ENCODE peak calls at places on chromosome 17, in six cellular contexts. T, H, R, C, N and W are unnamed samples.

GRCh38 chr17:10589553-10590145 is 40.2 kb upstream of the MYH2 start:
- DNase-seq in T (no peak), H (no peak), R (no peak), C (no peak), N (no peak), W (no peak)

GRCh38 chr17:50834786-50835562 is 412 bp upstream of the WFIKKN2 start:
- DNase-seq in T (no peak), H (no peak), R (peak; percentile 67), C (no peak), N (no peak), W (no peak)

GRCh38 chr17:37400505-37400904 is 6.1 kb downstream of the ACACA start:
- DNase-seq in T (no peak), H (no peak), R (no peak), C (no peak), N (no peak), W (no peak)

GRCh38 chr17:49132699-49133364 is at the start of gene B4GALNT2:
- DNase-seq in T (no peak), H (no peak), R (peak; percentile 7), C (no peak), N (no peak), W (no peak)

GRCh38 chr17:12644623-12645022 is 21.1 kb upstream of the MYOCD start:
- DNase-seq in T (no peak), H (no peak), R (no peak), C (no peak), N (no peak), W (no peak)

GRCh38 chr17:64786337-64786736 is 124.2 kb upstream of the SMURF2 start:
- DNase-seq in T (no peak), H (no peak), R (no peak), C (no peak), N (no peak), W (no peak)

GRCh38 chr17:75652934-75653549 is 13.9 kb downstream of the RECQL5 start:
- DNase-seq in T (no peak), H (no peak), R (peak; percentile 23), C (peak; percentile 66), N (no peak), W (no peak)

GRCh38 chr17:53490447-53490968 is 332.2 kb upstream of the KIF2B start:
- DNase-seq in T (no peak), H (no peak), R (no peak), C (no peak), N (no peak), W (no peak)

GRCh38 chr17:2929881-2930533 is 133.4 kb downstream of the OR1D5 start:
- DNase-seq in T (no peak), H (no peak), R (peak; percentile 16), C (peak; percentile 74), N (no peak), W (no peak)

GRCh38 chr17:21397341-21398050 is 21.3 kb downstream of the KCNJ12 start:
- DNase-seq in T (no peak), H (no peak), R (peak; percentile 69), C (no peak), N (no peak), W (no peak)

GRCh38 chr17:75439287-75439686 is 17.1 kb upstream of the TMEM94 start:
- DNase-seq in T (no peak), H (no peak), R (no peak), C (no peak), N (no peak), W (no peak)

GRCh38 chr17:78107457-78107856 is 21.1 kb downstream of the TMC6 start:
- DNase-seq in T (no peak), H (no peak), R (peak; percentile 45), C (no peak), N (no peak), W (no peak)

GRCh38 chr17:45274033-45274432 is 12.1 kb upstream of the SPATA32 start:
- DNase-seq in T (no peak), H (no peak), R (no peak), C (no peak), N (no peak), W (no peak)

GRCh38 chr17:48048321-48049140 is at the start of gene NFE2L1:
- DNase-seq in T (no peak), H (peak; percentile 74), R (peak; percentile 90), C (peak; percentile 84), N (no peak), W (no peak)

GRCh38 chr17:75925912-75926311 is 14.9 kb downstream of the FBF1 start:
- DNase-seq in T (no peak), H (no peak), R (no peak), C (no peak), N (no peak), W (no peak)

GRCh38 chr17:82289822-82290541 is 16.5 kb upstream of the CSNK1D start:
- DNase-seq in T (no peak), H (no peak), R (no peak), C (peak; percentile 59), N (no peak), W (no peak)

GRCh38 chr17:82295472-82295814 is 21.9 kb upstream of the CSNK1D start:
- DNase-seq in T (no peak), H (no peak), R (no peak), C (no peak), N (no peak), W (no peak)

GRCh38 chr17:82291582-82292250 is 18.2 kb upstream of the CSNK1D start:
- DNase-seq in T (no peak), H (no peak), R (no peak), C (no peak), N (no peak), W (no peak)

GRCh38 chr17:82294086-82294773 is 20.7 kb upstream of the CSNK1D start:
- DNase-seq in T (no peak), H (no peak), R (no peak), C (no peak), N (no peak), W (no peak)

DNA sequence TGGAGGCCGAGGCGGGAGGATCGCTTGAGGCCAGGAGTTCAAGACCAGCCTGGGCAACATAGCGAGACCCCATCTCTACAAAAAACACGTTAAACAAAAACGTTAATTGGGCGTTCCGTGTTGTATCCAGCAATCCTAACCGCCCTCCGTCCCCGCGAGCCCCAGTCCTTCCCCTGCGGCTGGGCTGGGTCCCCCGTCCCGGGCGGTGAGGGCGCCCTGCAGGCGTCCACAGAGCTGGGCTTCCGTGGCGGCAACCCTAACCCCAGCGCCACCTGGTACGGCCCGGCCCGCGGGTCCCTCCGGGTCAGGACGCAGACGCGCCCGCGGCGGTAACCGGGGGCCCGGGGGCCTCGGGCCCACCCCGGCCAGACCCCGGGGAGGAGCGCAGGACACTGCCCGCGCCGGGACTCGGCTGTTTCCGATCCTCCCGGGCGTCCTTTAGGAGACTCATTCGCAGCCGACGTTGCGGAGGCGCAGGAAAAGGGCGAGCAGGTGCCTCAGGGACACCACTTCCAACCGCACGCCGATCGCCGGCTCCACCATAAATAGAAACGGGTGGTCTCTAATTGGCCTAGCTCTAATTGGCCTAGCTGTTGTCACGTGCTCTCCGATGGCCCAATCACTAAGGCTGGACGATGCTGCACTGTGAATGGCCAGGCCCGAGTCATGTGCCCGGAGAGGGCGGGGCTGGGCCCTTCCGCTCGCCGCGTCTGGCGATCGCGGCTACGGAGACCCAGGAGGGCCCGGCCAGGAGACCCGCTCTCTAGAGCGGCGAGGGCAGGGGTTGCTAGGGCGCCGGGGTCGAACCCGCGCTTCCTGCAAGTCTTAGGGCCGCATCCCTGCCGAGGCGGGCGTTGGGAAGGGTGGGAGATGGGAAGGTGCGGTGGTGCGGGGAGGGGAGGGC is 19.0 kb upstream of the CSNK1D start:
- DNase-seq in T (peak; percentile 95), H (peak; percentile 96), R (peak; percentile 98), C (peak; percentile 92), N (peak; percentile 88), W (peak; percentile 97)
- TF ChIP-seq CTCF in T (no peak), H (no peak), R (no peak), C (no peak), N (no peak), W (no peak)

GRCh38 chr17:58531661-58532554 is 17.5 kb upstream of the MTMR4 start:
- DNase-seq in T (peak; percentile 66), H (peak; percentile 32), R (peak; percentile 48), C (peak; percentile 96), N (no peak), W (no peak)

GRCh38 chr17:58530655-58531054 is 16.2 kb upstream of the MTMR4 start:
- DNase-seq in T (no peak), H (no peak), R (no peak), C (no peak), N (no peak), W (no peak)

GRCh38 chr17:58529275-58529674 is 14.8 kb upstream of the MTMR4 start:
- DNase-seq in T (no peak), H (no peak), R (no peak), C (no peak), N (no peak), W (no peak)

GRCh38 chr17:58532555-58532951 is 18.1 kb upstream of the MTMR4 start:
- DNase-seq in T (no peak), H (no peak), R (no peak), C (no peak), N (no peak), W (no peak)

GRCh38 chr17:58531122-58531521 is 16.7 kb upstream of the MTMR4 start:
- DNase-seq in T (no peak), H (no peak), R (no peak), C (no peak), N (no peak), W (no peak)
- H3K4me3 ChIP-seq in T (no peak overlapping the region), H (peak overlapping the region; percentile 52), R (no peak overlapping the region), C (no peak overlapping the region), N (no peak overlapping the region), W (peak overlapping the region; percentile 44)

GRCh38 chr17:4643676-4644075 is 2.2 kb upstream of the ALOX15 start:
- DNase-seq in T (no peak), H (no peak), R (no peak), C (no peak), N (no peak), W (no peak)

GRCh38 chr17:4641297-4642195 is at the start of gene ALOX15:
- DNase-seq in T (no peak), H (no peak), R (no peak), C (no peak), N (no peak), W (no peak)

GRCh38 chr17:4645642-4646041 is 4.2 kb upstream of the ALOX15 start:
- DNase-seq in T (no peak), H (no peak), R (no peak), C (no peak), N (no peak), W (no peak)

GRCh38 chr17:4636474-4637100 is 4.9 kb downstream of the ALOX15 start:
- DNase-seq in T (no peak), H (no peak), R (no peak), C (no peak), N (no peak), W (no peak)

GRCh38 chr17:4642286-4642685 is 808 bp upstream of the ALOX15 start:
- DNase-seq in T (no peak), H (no peak), R (no peak), C (no peak), N (no peak), W (no peak)
- H3K27me3 ChIP-seq in T (peaks cover 2% of the 10 kb centered on the region), H (peaks cover 12% of the 10 kb centered on the region), R (peaks cover 39% of the 10 kb centered on the region), C (no peaks in the 10 kb centered on the region), N (peaks cover 26% of the 10 kb centered on the region), W (peaks cover 52% of the 10 kb centered on the region)

DNA sequence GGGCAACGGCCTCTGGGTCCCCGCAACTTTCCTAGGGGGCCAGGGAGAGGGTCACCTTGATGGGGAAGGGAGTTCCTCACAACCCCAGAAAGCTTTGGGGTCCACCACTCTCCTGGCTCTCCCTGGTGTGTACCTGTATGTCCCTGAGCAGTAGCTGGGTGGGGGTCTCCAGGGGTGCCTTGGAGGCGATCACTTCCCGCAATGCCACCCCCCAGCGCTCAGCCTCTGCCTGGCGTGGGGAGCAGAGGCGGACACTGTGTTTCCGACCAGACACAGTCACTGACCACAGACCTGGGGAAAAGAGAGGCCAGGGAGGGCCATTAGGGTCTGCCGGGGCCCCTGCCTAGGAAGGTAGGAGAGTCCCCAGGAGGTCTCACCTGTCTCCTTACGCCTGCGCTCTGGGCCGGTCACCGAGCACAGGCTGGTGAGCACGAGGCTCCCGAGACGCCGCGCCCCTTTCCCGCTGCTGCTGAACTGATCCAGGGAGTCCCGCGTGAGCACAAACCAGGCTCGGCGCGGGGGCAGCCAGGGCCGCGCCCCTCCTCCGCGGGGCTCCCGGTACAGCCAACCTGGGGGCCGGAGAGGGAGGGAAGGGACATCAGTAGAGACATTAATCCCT is 3.4 kb downstream of the PLEKHH3 start:
- DNase-seq in T (no peak), H (no peak), R (no peak), C (peak; percentile 51), N (no peak), W (no peak)
- TF ChIP-seq CTCF in T (no peak), H (no peak), R (no peak), C (no peak), N (no peak), W (no peak)